ENCODE peak calls at places on chromosomes 5 and 9, in four cellular contexts. D is neural progenitor cell; Q is CD8-positive, alpha-beta T cell; A is tibial nerve. S is an unnamed sample.

GRCh38 chr9:105195259-105195658 is 49.2 kb upstream of the SLC44A1 start:
- DNase-seq in Q (no peak), D (no peak), A (no peak), S (no peak)

GRCh38 chr5:164475339-164475977 is 970.0 kb downstream of the MAT2B start:
- DNase-seq in A (no peak), Q (no peak), D (peak; percentile 13), S (no peak)

GRCh38 chr5:124621279-124621678 is 125.2 kb downstream of the ZNF608 start:
- DNase-seq in D (no peak), Q (no peak), A (no peak), S (no peak)

GRCh38 chr5:1195439-1195838 is 6.0 kb upstream of the SLC6A19 start:
- DNase-seq in D (no peak), Q (no peak), A (no peak), S (no peak)

GRCh38 chr9:127506814-127507750 is 55.8 kb downstream of the LRSAM1 start:
- DNase-seq in A (no peak), Q (no peak), D (no peak), S (no peak)

GRCh38 chr9:115373000-115373709 is 255.2 kb upstream of the TNC start:
- DNase-seq in D (no peak), A (no peak), Q (no peak), S (peak; percentile 96)

GRCh38 chr5:176772271-176773210 is 37.8 kb upstream of the UNC5A start:
- DNase-seq in A (no peak), Q (no peak), D (no peak), S (no peak)

GRCh38 chr5:91111473-91112238 is 271.5 kb downstream of the ARRDC3 start:
- DNase-seq in D (no peak), A (no peak), Q (no peak), S (no peak)

GRCh38 chr5:10563132-10563939 is 534 bp upstream of the ANKRD33B start:
- DNase-seq in D (peak; percentile 67), A (peak; percentile 62), Q (peak; percentile 23), S (no peak)

GRCh38 chr5:42672925-42673324 is 83.7 kb upstream of the CCDC152 start:
- DNase-seq in D (no peak), A (no peak), Q (no peak), S (no peak)

GRCh38 chr9:12878342-12878978 is 103.6 kb downstream of the LURAP1L start:
- DNase-seq in D (no peak), Q (no peak), A (no peak), S (no peak)

GRCh38 chr5:146213210-146213838 is 9.9 kb downstream of the RBM27 start:
- DNase-seq in Q (no peak), A (no peak), D (no peak), S (no peak)

GRCh38 chr9:83144492-83144891 is 81.5 kb upstream of the RASEF start:
- DNase-seq in D (no peak), Q (no peak), A (no peak), S (no peak)

GRCh38 chr5:55480781-55481180 is 54.0 kb downstream of the PLPP1 start:
- DNase-seq in Q (no peak), D (no peak), A (no peak), S (no peak)

GRCh38 chr5:142819816-142820215 is 49.6 kb downstream of the ARHGAP26 start:
- DNase-seq in D (no peak), A (no peak), Q (no peak), S (no peak)

GRCh38 chr9:137123459-137123819 is 8.9 kb upstream of the DPP7 start:
- DNase-seq in A (no peak), Q (no peak), D (no peak), S (no peak)
- H3K27me3 ChIP-seq in A (no peaks in the 10 kb centered on the region), Q (no peaks in the 10 kb centered on the region), D (no peaks in the 10 kb centered on the region), S (no peaks in the 10 kb centered on the region)

GRCh38 chr9:3435732-3436131 is 90.1 kb downstream of the RFX3 start:
- DNase-seq in Q (no peak), A (no peak), D (no peak), S (no peak)
- TF ChIP-seq CTCF in Q (no peak), A (no peak), D (no peak), S (no peak)

GRCh38 chr9:133642708-133643361 is 6.7 kb downstream of the DBH start:
- DNase-seq in Q (no peak), D (no peak), A (no peak), S (no peak)
- H3K27me3 ChIP-seq in Q (no peaks in the 10 kb centered on the region), D (no peaks in the 10 kb centered on the region), A (no peaks in the 10 kb centered on the region), S (peaks cover 18% of the 10 kb centered on the region)

GRCh38 chr9:33048054-33048465 is 23.0 kb downstream of the DNAJA1 start:
- DNase-seq in Q (no peak), D (no peak), A (no peak), S (no peak)

GRCh38 chr9:33042528-33042927 is 17.5 kb downstream of the DNAJA1 start:
- DNase-seq in D (no peak), A (no peak), Q (no peak), S (peak; percentile 9)

GRCh38 chr9:33041459-33042188 is 16.6 kb downstream of the DNAJA1 start:
- DNase-seq in A (no peak), D (no peak), Q (no peak), S (no peak)

GRCh38 chr9:33044162-33044673 is 19.1 kb downstream of the DNAJA1 start:
- DNase-seq in D (peak; percentile 88), Q (peak; percentile 38), A (peak; percentile 79), S (peak; percentile 70)

GRCh38 chr9:33044677-33045282 is 19.7 kb downstream of the DNAJA1 start:
- DNase-seq in A (no peak), Q (no peak), D (peak; percentile 62), S (no peak)
- TF ChIP-seq CTCF in A (no peak), Q (no peak), D (peak; percentile 35), S (peak; percentile 57)

GRCh38 chr5:160657622-160658458 is 194.2 kb downstream of the ATP10B start:
- DNase-seq in Q (no peak), D (no peak), A (no peak), S (no peak)
- H3K27me3 ChIP-seq in Q (no peaks in the 10 kb centered on the region), D (no peaks in the 10 kb centered on the region), A (no peaks in the 10 kb centered on the region), S (no peaks in the 10 kb centered on the region)